ENCODE peak calls at places on chromosomes 6 and 20, in eight cellular contexts. H, D, F, I, V, K, T and R are unnamed samples.

GRCh38 chr20:9103955-9104354 is 35.1 kb downstream of the PLCB4 start:
- DNase-seq in T (peak; percentile 62), K (no peak), H (peak; percentile 84), I (no peak), F (no peak), V (no peak), D (no peak), R (no peak)

GRCh38 chr20:18543216-18543615 is 24.0 kb upstream of the SMIM26 start:
- DNase-seq in F (no peak), I (no peak), V (no peak), H (peak; percentile 61), K (no peak), T (no peak), D (no peak), R (no peak)

GRCh38 chr6:138765896-138766487 is 7.6 kb upstream of the CCDC28A start:
- DNase-seq in K (no peak), I (peak; percentile 61), D (no peak), H (peak; percentile 66), F (peak; percentile 47), T (peak; percentile 20), V (no peak), R (no peak)

GRCh38 chr6:8627085-8627861 is 191.9 kb upstream of the SLC35B3 start:
- DNase-seq in I (no peak), H (peak; percentile 19), V (no peak), T (peak; percentile 97), F (no peak), K (no peak), D (no peak), R (no peak)

GRCh38 chr6:12439296-12439695 is 149.1 kb downstream of the EDN1 start:
- DNase-seq in I (no peak), T (peak; percentile 88), K (no peak), D (no peak), F (no peak), V (no peak), H (no peak), R (no peak)

GRCh38 chr20:15346657-15347280 is 1009.4 kb upstream of the FLRT3 start:
- DNase-seq in D (no peak), V (no peak), H (peak; percentile 90), T (peak; percentile 28), K (no peak), F (no peak), I (no peak), R (no peak)

GRCh38 chr20:51801220-51801991 is 915 bp downstream of the SALL4 start:
- DNase-seq in T (no peak), I (no peak), F (peak; percentile 78), D (peak; percentile 80), K (peak; percentile 55), V (no peak), H (no peak), R (no peak)

GRCh38 chr20:16064991-16065707 is 508.1 kb downstream of the KIF16B start:
- DNase-seq in F (no peak), K (no peak), H (no peak), T (no peak), V (no peak), D (no peak), I (no peak), R (no peak)

GRCh38 chr6:109059148-109059547 is 35.5 kb downstream of the SESN1 start:
- DNase-seq in T (peak; percentile 43), K (no peak), V (no peak), F (no peak), H (no peak), I (no peak), D (no peak), R (no peak)

GRCh38 chr6:166241974-166242373 is 66.2 kb downstream of the PRR18 start:
- DNase-seq in F (no peak), K (no peak), V (no peak), I (no peak), D (no peak), H (no peak), T (no peak), R (no peak)

GRCh38 chr6:157229733-157230132 is 93.6 kb downstream of the TMEM242 start:
- DNase-seq in V (no peak), I (peak; percentile 27), D (no peak), H (no peak), T (no peak), F (peak; percentile 47), K (no peak), R (no peak)

GRCh38 chr6:4381379-4381778 is 246.0 kb upstream of the ECI2 start:
- DNase-seq in V (no peak), T (no peak), I (no peak), D (no peak), F (no peak), K (no peak), H (no peak), R (no peak)

GRCh38 chr6:112149719-112150263 is 62.4 kb downstream of the FAM229B start:
- DNase-seq in H (no peak), V (no peak), F (no peak), I (no peak), T (no peak), D (no peak), K (no peak), R (no peak)

GRCh38 chr20:2759143-2759542 is 41.3 kb downstream of the CPXM1 start:
- DNase-seq in K (no peak), H (no peak), D (no peak), V (no peak), I (no peak), F (no peak), T (no peak), R (no peak)

GRCh38 chr6:118720125-118720473 is 68.7 kb upstream of the CEP85L start:
- DNase-seq in K (no peak), V (no peak), H (no peak), D (no peak), I (no peak), F (no peak), T (no peak), R (no peak)

GRCh38 chr6:118724211-118724610 is 72.8 kb upstream of the CEP85L start:
- DNase-seq in H (no peak), T (no peak), F (no peak), D (no peak), V (no peak), K (no peak), I (peak; percentile 63), R (no peak)

GRCh38 chr6:118722820-118723526 is 71.6 kb upstream of the CEP85L start:
- DNase-seq in F (no peak), K (no peak), T (peak; percentile 70), V (no peak), I (no peak), H (peak; percentile 40), D (no peak), R (no peak)

DNA sequence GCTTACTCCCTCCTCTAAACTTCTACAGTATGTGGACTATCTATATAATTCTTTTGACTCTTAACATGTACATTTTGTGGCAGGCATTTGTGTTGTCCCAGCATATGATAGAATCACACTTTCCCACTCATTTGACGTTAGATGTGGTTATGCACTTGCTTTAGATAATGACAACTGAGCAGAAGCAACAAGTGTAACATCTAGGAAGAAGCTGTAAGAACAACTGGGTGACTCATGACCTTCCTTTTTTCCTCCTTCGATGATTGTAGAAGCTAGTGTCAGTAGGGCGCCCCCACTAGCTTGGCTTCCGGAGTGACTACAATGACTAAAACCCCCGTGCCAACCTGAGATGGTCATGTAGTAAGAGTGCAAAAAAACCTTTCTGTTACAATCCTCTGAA is 74.6 kb upstream of the CEP85L start:
- DNase-seq in D (no peak), T (no peak), H (no peak), I (no peak), F (no peak), K (no peak), V (no peak), R (peak; percentile 42)
- TF ChIP-seq CTCF in D (no peak), T (no peak), H (no peak), I (no peak), F (no peak), K (no peak), V (no peak), R (peak; percentile 10)

DNA sequence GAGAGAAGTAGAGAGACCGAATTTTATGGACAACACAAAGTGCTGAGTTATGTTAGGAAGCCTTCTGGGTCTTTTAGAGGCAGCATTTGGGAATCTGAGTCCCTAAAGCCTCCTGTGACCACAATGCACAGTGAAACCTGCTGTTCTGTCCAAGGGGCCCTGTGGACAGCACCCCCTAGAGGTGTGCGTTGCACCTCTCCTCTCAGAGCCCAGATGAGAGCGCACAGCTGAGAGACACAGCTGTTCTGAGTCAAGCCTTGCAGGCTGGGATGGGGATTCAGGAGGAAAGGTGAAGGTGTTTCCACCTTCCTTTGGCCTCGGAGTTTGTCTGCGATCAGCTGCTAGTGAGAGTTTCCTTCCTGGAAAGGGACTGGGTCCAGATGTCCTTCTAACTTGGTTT is 13.0 kb downstream of the PCK1 start:
- DNase-seq in D (no peak), I (no peak), H (no peak), V (no peak), K (peak; percentile 45), T (no peak), F (no peak), R (no peak)
- TF ChIP-seq CTCF in D (no peak), I (peak; percentile 48), H (peak; percentile 69), V (peak; percentile 23), K (peak; percentile 78), T (no peak), F (peak; percentile 53), R (no peak)

DNA sequence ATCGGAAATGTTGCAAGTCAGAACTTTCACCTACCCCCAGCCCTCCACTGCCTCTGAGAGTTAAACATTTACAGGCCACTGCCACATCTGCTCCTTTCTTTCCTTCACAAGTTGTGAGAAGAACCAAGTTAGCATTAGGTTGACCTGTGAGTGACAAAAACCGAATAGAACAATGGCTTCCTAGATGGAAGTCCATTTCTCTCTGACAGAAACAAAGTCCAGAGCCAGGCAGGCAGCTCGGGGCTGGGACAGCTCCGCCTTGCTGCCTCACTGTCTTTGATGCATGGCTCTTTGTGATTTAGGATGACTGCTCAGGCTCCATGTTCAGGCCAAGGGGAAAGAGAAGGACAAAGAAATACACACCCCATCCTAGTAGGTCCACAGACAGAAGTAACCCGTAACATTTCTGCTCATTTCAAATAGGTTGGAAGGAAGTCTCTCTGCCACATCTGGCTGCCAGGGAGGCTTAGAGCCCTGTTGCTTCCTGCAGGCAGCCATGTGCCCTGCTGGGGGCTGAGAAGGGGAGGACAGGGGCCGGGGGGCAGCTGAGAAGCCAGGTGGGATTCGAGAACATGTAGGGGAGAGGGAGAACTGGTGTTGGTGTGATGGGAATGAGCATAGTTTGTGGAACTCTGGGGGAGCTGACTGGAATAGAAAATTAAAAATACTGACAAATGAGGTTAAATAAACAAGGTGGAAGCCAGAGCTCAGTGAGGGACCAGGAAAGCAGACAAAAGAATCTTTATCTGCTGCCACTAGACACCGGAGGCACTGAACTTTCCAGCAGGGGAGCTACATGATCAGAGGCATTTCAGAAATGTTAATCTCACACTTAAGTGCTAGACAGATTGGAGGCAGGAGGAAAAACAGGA is 19.5 kb upstream of the IER3 start:
- DNase-seq in D (no peak), H (no peak), K (peak; percentile 59), T (peak; percentile 82), I (no peak), V (no peak), F (peak; percentile 72), R (no peak)
- TF ChIP-seq CTCF in D (no peak), H (no peak), K (no peak), T (peak; percentile 27), I (no peak), V (no peak), F (no peak), R (no peak)

GRCh38 chr6:53103993-53104675 is 38.9 kb downstream of the FBXO9 start:
- DNase-seq in I (peak; percentile 40), F (peak; percentile 16), H (peak; percentile 58), T (peak; percentile 28), K (no peak), V (no peak), D (no peak), R (no peak)
- TF ChIP-seq CTCF in I (peak; percentile 48), F (peak; percentile 48), H (peak; percentile 84), T (no peak), K (peak; percentile 53), V (no peak), D (no peak), R (no peak)